ENCODE peak calls at places on chromosome 14, in nine cellular contexts. W is fibroblast of lung, D is mammary epithelial cell, A is transverse colon, Q is pancreas, M is ovary, R is lower lobe of right lung, F is stomach, Y is IMR-90. X is an unnamed sample. For H3K4me1, the result is how much of the 10 kb centered on the place peaks cover.

GRCh38 chr14:58639842-58640484 is 2.2 kb downstream of the DACT1 start:
- DNase-seq in R (no peak), Q (no peak), F (no peak), D (peak), Y (peak), A (peak), M (peak), W (peak), X (no peak)

GRCh38 chr14:53523226-53523625 is 370.1 kb upstream of the DDHD1 start:
- DNase-seq in Y (no peak), R (no peak), Q (no peak), W (no peak), M (no peak), F (no peak), D (no peak), A (no peak), X (no peak)

GRCh38 chr14:59117754-59118153 is 70.7 kb upstream of the DAAM1 start:
- DNase-seq in Y (peak), W (no peak), M (no peak), R (no peak), A (no peak), D (no peak), F (no peak), Q (no peak), X (no peak)

GRCh38 chr14:88895116-88895515 is 70.7 kb downstream of the TTC8 start:
- DNase-seq in A (no peak), D (peak), Y (peak), M (peak), F (no peak), W (peak), Q (no peak), R (no peak), X (no peak)

GRCh38 chr14:25237845-25238244 is 187.9 kb upstream of the STXBP6 start:
- DNase-seq in A (peak), Y (peak), M (no peak), D (peak), F (no peak), W (peak), Q (no peak), R (no peak), X (no peak)

GRCh38 chr14:67432088-67432564 is 20.2 kb upstream of the PLEK2 start:
- DNase-seq in F (no peak), W (peak), R (no peak), A (no peak), Q (peak), D (no peak), M (no peak), Y (no peak), X (no peak)

GRCh38 chr14:50862171-50862570 is 9.7 kb upstream of the ABHD12B start:
- DNase-seq in W (no peak), A (no peak), F (no peak), R (no peak), Y (peak), D (no peak), Q (no peak), M (no peak), X (no peak)

GRCh38 chr14:23881292-23881691 is 72.3 kb upstream of the DHRS4 start:
- DNase-seq in Y (no peak), A (no peak), Q (no peak), R (no peak), M (no peak), D (no peak), W (peak), F (no peak), X (no peak)

GRCh38 chr14:60396718-60397343 is 89.0 kb downstream of the C14orf39 start:
- DNase-seq in R (no peak), F (no peak), Y (peak), A (no peak), Q (no peak), M (no peak), W (peak), D (no peak), X (no peak)

GRCh38 chr14:100866666-100867630 is 36.6 kb downstream of the RTL1 start:
- DNase-seq in W (no peak), A (no peak), D (no peak), M (no peak), Q (peak), F (no peak), Y (no peak), R (peak), X (peak)

GRCh38 chr14:100867631-100868315 is 35.7 kb downstream of the RTL1 start:
- DNase-seq in D (no peak), Y (no peak), F (no peak), A (no peak), Q (peak), W (no peak), R (peak), M (no peak), X (peak)

GRCh38 chr14:100864960-100865681 is 38.4 kb downstream of the RTL1 start:
- DNase-seq in W (peak), R (peak), F (no peak), Y (peak), Q (peak), D (peak), M (no peak), A (no peak), X (peak)

GRCh38 chr14:100864206-100864605 is 38.3 kb downstream of the MEG3 start:
- DNase-seq in W (no peak), R (peak), Y (no peak), D (no peak), A (no peak), Q (peak), M (no peak), F (no peak), X (peak)

GRCh38 chr14:100865682-100866591 is 37.6 kb downstream of the RTL1 start:
- DNase-seq in A (no peak), Q (peak), D (no peak), Y (no peak), W (no peak), M (no peak), R (peak), F (no peak), X (peak)
- H3K27ac ChIP-seq in A (no peak), Q (no peak), D (no peak), Y (no peak), W (no peak), M (no peak), R (no peak), F (no peak), X (no peak)

DNA sequence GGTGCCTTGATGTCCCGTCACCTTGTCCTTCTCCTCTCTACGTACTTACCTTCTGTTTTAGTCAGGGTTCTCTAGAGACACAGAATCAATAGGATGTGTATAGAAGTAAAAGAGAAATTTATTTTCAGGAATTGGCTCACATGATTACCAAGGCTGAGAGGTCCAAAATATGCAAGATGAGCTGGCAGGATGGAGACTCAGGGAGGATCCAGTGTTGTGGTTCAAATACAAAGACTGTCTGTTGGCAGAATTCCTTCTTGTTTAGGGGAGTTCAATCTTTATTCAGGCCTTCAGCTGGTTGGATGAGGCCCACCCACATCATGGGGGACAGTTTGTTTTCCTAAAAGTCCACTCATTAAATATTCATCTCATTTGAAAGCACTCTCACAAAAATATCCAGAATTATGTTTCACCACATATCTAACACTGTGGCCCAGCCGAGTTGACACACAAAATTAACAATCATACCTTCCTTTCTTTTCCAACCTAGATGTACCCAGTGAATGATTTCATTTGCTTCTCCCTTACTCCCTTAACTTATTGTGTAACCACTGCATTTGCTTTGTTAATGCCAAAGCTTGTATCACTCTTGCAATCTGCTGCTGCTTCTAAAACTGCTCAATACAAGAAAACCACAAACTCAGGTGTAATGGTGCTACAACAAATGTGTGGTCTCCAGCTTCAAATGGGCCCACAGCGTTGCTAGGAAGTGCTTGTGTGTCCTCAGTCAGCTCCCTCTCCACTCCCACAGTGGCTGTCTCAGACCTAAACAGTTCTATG is 195.4 kb upstream of the ARHGAP5 start:
- DNase-seq in F (no peak), Q (no peak), A (no peak), M (no peak), W (peak), D (peak), Y (peak), R (no peak), X (no peak)
- H3K4me1 ChIP-seq in F (under half), Q (under half), A (under half), M (under half), W (under half), D (half or more), Y (under half), R (under half), X (under half)

GRCh38 chr14:72776701-72777255 is 117.1 kb downstream of the DPF3 start:
- DNase-seq in A (peak), R (no peak), Q (no peak), Y (no peak), W (no peak), D (no peak), M (peak), F (no peak), X (no peak)

GRCh38 chr14:72775923-72776554 is 117.9 kb downstream of the DPF3 start:
- DNase-seq in W (no peak), A (no peak), M (no peak), R (no peak), Q (no peak), F (no peak), Y (no peak), D (no peak), X (no peak)

GRCh38 chr14:72774894-72775620 is 118.8 kb downstream of the DPF3 start:
- DNase-seq in M (no peak), A (no peak), W (no peak), Y (no peak), D (no peak), R (no peak), Q (no peak), F (no peak), X (no peak)

GRCh38 chr14:72779679-72780078 is 114.2 kb downstream of the DPF3 start:
- DNase-seq in Y (no peak), Q (no peak), A (no peak), F (no peak), M (no peak), D (peak), W (no peak), R (no peak), X (no peak)

DNA sequence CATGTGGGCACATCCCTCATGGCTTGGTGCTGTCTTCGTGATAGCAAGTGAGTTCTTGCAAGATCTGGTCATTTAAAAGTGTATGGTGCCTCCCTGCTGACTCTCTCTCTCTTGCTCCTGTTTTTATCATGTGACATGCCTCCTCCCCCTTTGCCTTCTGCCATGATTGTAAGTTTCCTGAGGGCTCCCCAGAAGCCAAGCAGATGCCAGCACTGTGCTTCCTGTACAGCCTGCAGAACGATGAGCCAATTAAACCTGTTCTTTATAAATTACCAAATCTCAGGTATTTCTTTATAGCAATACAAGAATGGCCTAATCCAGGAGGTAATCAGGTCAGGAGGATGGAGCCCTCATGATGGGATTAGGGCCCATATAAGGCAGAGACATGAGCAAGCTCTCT is 116.3 kb downstream of the DPF3 start:
- DNase-seq in Y (no peak), M (no peak), R (no peak), Q (no peak), F (no peak), D (no peak), A (no peak), W (no peak), X (no peak)
- TF ChIP-seq CTCF in Y (no peak), M (no peak), R (no peak), Q (no peak), F (no peak), D (no peak), A (no peak), W (no peak), X (no peak)

GRCh38 chr14:93018401-93018800 is 95.5 kb downstream of the CHGA start:
- DNase-seq in W (no peak), F (no peak), R (no peak), A (no peak), M (no peak), Y (no peak), D (no peak), Q (no peak), X (no peak)
- H3K27ac ChIP-seq in W (no peak), F (peak), R (no peak), A (peak), M (no peak), Y (no peak), D (no peak), Q (no peak), X (no peak)

DNA sequence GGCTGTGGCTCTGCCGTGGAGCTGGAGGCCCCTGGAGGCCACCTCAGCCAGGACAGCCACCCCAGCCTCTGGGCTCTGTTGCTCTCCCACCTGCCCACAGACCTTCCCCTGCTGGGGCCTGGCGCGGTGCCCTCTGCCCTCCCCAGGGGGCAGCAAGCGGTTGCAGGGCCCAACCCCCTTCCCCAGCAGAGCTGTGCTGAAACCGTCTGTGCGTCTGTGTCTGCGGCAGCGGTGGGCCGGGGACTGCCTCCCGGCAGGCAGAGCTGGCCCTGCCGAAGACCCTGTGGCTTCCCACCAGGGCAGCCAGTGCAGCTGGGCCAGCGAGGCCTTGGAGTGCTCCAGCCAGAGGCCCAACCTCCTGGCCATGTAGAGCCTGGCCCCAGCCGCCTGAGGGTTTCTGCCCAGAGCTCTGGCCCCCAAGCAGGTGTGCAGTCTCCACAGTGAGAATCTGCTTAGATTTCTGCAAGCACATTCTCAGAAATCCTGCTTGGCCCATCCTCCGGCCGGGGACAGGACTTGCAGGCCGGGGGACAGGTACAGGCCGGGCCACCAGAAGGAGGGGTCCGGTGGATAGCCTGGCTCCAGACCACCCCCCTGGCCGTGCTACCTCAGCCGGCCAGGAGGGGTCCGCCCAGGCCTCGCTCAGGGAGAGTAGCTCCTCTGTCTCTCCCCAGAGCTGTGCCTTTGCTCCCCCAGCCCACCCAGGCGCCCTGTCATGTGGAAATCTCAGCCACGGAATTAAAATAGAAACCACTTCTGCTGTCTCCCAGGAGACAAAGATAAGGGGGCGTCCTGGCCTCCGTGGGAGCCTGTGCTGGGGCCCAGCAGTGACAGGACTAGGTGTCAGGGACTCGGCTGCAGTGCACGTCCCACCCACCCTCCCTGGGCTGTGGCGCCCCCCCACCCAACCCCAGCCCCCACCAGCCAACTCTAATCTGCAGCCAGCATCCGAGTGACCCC is 3.5 kb upstream of the CRIP2 start:
- DNase-seq in M (no peak), D (no peak), Q (no peak), A (no peak), R (no peak), W (no peak), Y (no peak), F (no peak), X (no peak)
- H3K4me1 ChIP-seq in M (under half), D (under half), Q (under half), A (under half), R (half or more), W (under half), Y (under half), F (half or more), X (under half)

GRCh38 chr14:32932302-32932920 is 6.3 kb upstream of the NPAS3 start:
- DNase-seq in Q (no peak), R (no peak), D (no peak), Y (no peak), M (no peak), W (no peak), F (no peak), A (no peak), X (peak)
- TF ChIP-seq CTCF in Q (no peak), R (no peak), D (no peak), Y (no peak), M (no peak), W (no peak), F (no peak), A (no peak), X (no peak)